ENCODE peak calls at places on chromosomes 6 and 20, in six cellular contexts. D is tibial nerve, Z is right cardiac atrium, X is RWPE1, U is breast epithelium, E is H9. S is an unnamed sample.

GRCh38 chr6:168737481-168737880 is 296.5 kb downstream of the SMOC2 start:
- DNase-seq in D (no peak), Z (no peak), X (peak), U (no peak), E (no peak), S (no peak)

GRCh38 chr6:133918208-133918930 is 29.5 kb downstream of the TCF21 start:
- DNase-seq in D (no peak), Z (no peak), X (no peak), U (no peak), E (no peak), S (no peak)

GRCh38 chr20:62339647-62340062 is 27.5 kb downstream of the LAMA5 start:
- DNase-seq in D (no peak), Z (no peak), X (no peak), U (no peak), E (no peak), S (no peak)

GRCh38 chr6:163300838-163301237 is 113.7 kb upstream of the QKI start:
- DNase-seq in D (no peak), Z (no peak), X (no peak), U (no peak), E (no peak), S (no peak)

GRCh38 chr6:159979136-159979874 is 10.4 kb downstream of the IGF2R start:
- DNase-seq in D (no peak), Z (no peak), X (peak), U (no peak), E (no peak), S (no peak)

GRCh38 chr6:1170793-1171192 is 141.1 kb upstream of the FOXQ1 start:
- DNase-seq in D (no peak), Z (no peak), X (no peak), U (no peak), E (no peak), S (no peak)

GRCh38 chr6:120354452-120355098 is 979.7 kb downstream of the TBC1D32 start:
- DNase-seq in D (no peak), Z (no peak), X (no peak), U (no peak), E (no peak), S (no peak)

GRCh38 chr20:37318046-37318445 is 27.9 kb upstream of the SRC start:
- DNase-seq in D (no peak), Z (no peak), X (no peak), U (no peak), E (no peak), S (no peak)

GRCh38 chr6:154478021-154478651 is 32.3 kb downstream of the CNKSR3 start:
- DNase-seq in D (no peak), Z (no peak), X (no peak), U (no peak), E (no peak), S (no peak)

GRCh38 chr6:96923871-96924493 is 546 bp upstream of the KLHL32 start:
- DNase-seq in D (no peak), Z (no peak), X (peak), U (no peak), E (no peak), S (no peak)

GRCh38 chr6:104959453-104959858 is 2.5 kb downstream of the LIN28B start:
- DNase-seq in D (no peak), Z (no peak), X (no peak), U (no peak), E (no peak), S (no peak)

GRCh38 chr6:84645563-84646266 is 118.7 kb downstream of the TBX18 start:
- DNase-seq in D (no peak), Z (no peak), X (peak), U (no peak), E (no peak), S (no peak)

GRCh38 chr6:108556864-108557493 is 3.7 kb upstream of the FOXO3 start:
- DNase-seq in D (no peak), Z (no peak), X (no peak), U (peak), E (no peak), S (no peak)

GRCh38 chr6:99362644-99363268 is 13.3 kb upstream of the FAXC start:
- DNase-seq in D (no peak), Z (no peak), X (no peak), U (no peak), E (no peak), S (no peak)

GRCh38 chr6:31620586-31621319 is at the start of gene PRRC2A:
- DNase-seq in D (peak), Z (no peak), X (peak), U (peak), E (peak), S (peak)

GRCh38 chr6:28281288-28282064 is at the start of gene PGBD1:
- DNase-seq in D (no peak), Z (peak), X (peak), U (peak), E (peak), S (peak)

GRCh38 chr6:98539669-98540207 is 294.6 kb upstream of the POU3F2 start:
- DNase-seq in D (no peak), Z (no peak), X (no peak), U (no peak), E (no peak), S (no peak)

GRCh38 chr20:6519556-6519955 is 247.9 kb upstream of the BMP2 start:
- DNase-seq in D (no peak), Z (no peak), X (peak), U (no peak), E (no peak), S (no peak)

GRCh38 chr6:152462716-152463115 is 174.4 kb downstream of the SYNE1 start:
- DNase-seq in D (no peak), Z (no peak), X (no peak), U (no peak), E (no peak), S (no peak)

GRCh38 chr6:47865206-47865605 is 83.4 kb downstream of the OPN5 start:
- DNase-seq in D (no peak), Z (no peak), X (no peak), U (no peak), E (no peak), S (no peak)

GRCh38 chr6:17032595-17033591 is 69.0 kb upstream of the STMND1 start:
- DNase-seq in D (peak), Z (peak), X (peak), U (peak), E (no peak), S (peak)

GRCh38 chr20:34337982-34338756 is 24.9 kb upstream of the ITCH start:
- DNase-seq in D (no peak), Z (no peak), X (no peak), U (no peak), E (no peak), S (no peak)

GRCh38 chr6:68967549-68968300 is 332.6 kb downstream of the ADGRB3 start:
- DNase-seq in D (peak), Z (no peak), X (peak), U (peak), E (peak), S (no peak)

GRCh38 chr20:35886537-35886936 is 67.8 kb downstream of the SCAND1 start:
- DNase-seq in D (no peak), Z (peak), X (no peak), U (no peak), E (no peak), S (no peak)

GRCh38 chr6:160041608-160042007 is 72.7 kb downstream of the IGF2R start:
- DNase-seq in D (peak), Z (peak), X (peak), U (peak), E (no peak), S (no peak)

GRCh38 chr6:124772733-124773319 is 189.4 kb upstream of the RNF217 start:
- DNase-seq in D (no peak), Z (no peak), X (no peak), U (no peak), E (no peak), S (no peak)

GRCh38 chr20:35462351-35462750 is 7.0 kb downstream of the CEP250 start:
- DNase-seq in D (no peak), Z (no peak), X (no peak), U (no peak), E (no peak), S (no peak)

GRCh38 chr20:2872304-2873009 is 824 bp upstream of the PTPRA start:
- DNase-seq in D (peak), Z (peak), X (peak), U (peak), E (peak), S (peak)

GRCh38 chr6:108263371-108263770 is 2.5 kb upstream of the SNX3 start:
- DNase-seq in D (no peak), Z (no peak), X (no peak), U (no peak), E (no peak), S (no peak)

GRCh38 chr20:12276011-12276673 is 358.4 kb downstream of the BTBD3 start:
- DNase-seq in D (no peak), Z (no peak), X (no peak), U (no peak), E (no peak), S (no peak)

GRCh38 chr6:13261464-13261994 is 66.8 kb downstream of the TBC1D7 start:
- DNase-seq in D (no peak), Z (no peak), X (no peak), U (no peak), E (no peak), S (no peak)

GRCh38 chr6:43990275-43990626 is 137.0 kb downstream of the MRPL14 start:
- DNase-seq in D (no peak), Z (peak), X (no peak), U (peak), E (no peak), S (peak)
- H3K27ac ChIP-seq in D (peak), Z (peak), X (peak), U (peak), E (no peak), S (no peak)

DNA sequence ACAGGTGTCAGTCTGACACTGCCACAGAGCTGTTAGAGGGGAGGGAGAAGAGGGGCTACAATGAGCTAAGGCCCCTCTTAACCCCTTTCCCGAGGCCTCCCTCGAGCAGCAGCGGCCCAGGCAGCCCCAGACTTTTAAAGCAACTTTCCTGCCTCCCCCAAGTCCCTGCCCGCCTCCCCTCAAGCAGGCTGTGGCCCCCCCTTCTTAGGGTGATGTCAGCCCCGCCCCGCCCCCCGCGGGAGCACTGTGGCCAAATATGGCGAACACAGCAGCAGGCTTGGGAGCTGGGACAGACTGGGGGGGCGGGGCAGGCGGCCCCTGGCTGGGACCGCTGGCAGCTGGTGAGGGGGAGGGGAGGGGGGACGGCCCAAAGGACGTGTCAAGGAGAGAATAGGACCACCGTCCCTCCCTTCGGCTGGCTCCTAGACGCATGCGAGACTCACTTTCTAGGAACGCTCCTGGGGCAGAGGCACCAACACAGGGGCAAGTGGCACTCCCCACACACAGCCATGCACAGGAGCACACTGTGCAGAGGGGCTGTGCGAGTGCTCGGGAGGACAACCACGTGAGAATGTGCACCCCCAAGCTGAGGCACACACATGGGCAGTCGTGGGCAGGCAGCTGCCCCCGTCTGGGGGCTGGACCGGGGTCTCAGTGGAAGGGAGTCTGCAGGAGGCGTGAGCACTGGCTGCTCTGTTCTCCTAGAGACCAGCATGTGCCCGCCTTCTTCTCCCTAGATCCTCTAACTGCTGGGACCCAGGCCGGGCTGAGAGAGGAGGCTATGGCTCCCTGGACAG is 6.7 kb downstream of the TEAD3 start:
- DNase-seq in D (peak), Z (peak), X (no peak), U (peak), E (peak), S (no peak)
- H3K27ac ChIP-seq in D (peak), Z (peak), X (peak), U (peak), E (no peak), S (no peak)

GRCh38 chr20:51447765-51448148 is 94.8 kb downstream of the NFATC2 start:
- DNase-seq in D (no peak), Z (no peak), X (no peak), U (no peak), E (no peak), S (no peak)

GRCh38 chr20:51446230-51446629 is 96.3 kb downstream of the NFATC2 start:
- DNase-seq in D (no peak), Z (no peak), X (no peak), U (no peak), E (no peak), S (no peak)

GRCh38 chr20:51445591-51445990 is 96.9 kb downstream of the NFATC2 start:
- DNase-seq in D (no peak), Z (no peak), X (no peak), U (no peak), E (no peak), S (no peak)

GRCh38 chr20:51446656-51447055 is 95.9 kb downstream of the NFATC2 start:
- DNase-seq in D (no peak), Z (no peak), X (peak), U (no peak), E (no peak), S (no peak)

GRCh38 chr20:51447097-51447764 is 95.3 kb downstream of the NFATC2 start:
- DNase-seq in D (peak), Z (peak), X (peak), U (peak), E (no peak), S (no peak)
- H3K27ac ChIP-seq in D (peak), Z (no peak), X (peak), U (peak), E (no peak), S (no peak)

DNA sequence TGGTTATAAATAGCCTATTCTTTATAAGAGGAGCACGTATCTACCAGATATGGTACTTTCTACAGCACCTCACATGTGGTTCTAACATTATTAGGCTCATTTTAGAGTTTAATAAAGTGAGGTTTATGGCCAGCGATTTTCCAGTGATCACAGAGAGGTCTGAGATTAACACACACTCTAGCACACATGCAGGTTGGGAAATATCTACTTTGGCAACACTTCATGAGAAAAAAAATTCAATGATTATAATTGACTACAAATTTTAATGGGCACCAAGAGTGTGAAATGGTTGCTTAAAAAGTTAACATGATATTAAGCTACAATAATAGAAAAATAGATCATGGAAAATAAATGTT is 693 bp upstream of the KLHL31 start:
- DNase-seq in D (no peak), Z (no peak), X (no peak), U (no peak), E (no peak), S (no peak)
- H3K27ac ChIP-seq in D (no peak), Z (no peak), X (no peak), U (no peak), E (no peak), S (no peak)

DNA sequence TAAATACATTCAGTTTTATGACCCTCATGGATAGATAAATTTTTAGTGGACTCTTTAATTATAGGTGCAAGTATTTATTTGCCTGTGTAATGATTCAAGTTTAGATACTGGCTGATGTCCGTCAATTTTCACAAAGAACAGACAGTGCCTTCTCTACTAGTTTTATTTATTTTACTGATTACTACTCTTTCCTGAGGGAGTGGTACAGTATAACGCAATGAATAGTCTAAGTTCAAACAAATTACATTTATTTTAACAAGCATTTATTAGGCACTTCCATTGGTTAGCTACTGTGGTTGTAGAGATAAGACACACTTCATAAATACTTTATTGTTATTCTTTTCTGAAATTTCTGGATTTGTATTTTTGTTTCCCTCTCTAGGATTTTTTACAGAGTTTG is 74.3 kb downstream of the ADGRG6 start:
- DNase-seq in D (no peak), Z (no peak), X (no peak), U (no peak), E (no peak), S (no peak)
- H3K27ac ChIP-seq in D (peak), Z (no peak), X (no peak), U (no peak), E (no peak), S (no peak)

GRCh38 chr6:167470836-167471547 is 146.1 kb downstream of the TTLL2 start:
- DNase-seq in D (no peak), Z (no peak), X (no peak), U (no peak), E (no peak), S (no peak)

GRCh38 chr6:167469655-167470054 is 144.8 kb downstream of the TTLL2 start:
- DNase-seq in D (no peak), Z (peak), X (no peak), U (no peak), E (no peak), S (no peak)

GRCh38 chr6:167470101-167470835 is 145.4 kb downstream of the TTLL2 start:
- DNase-seq in D (no peak), Z (no peak), X (no peak), U (no peak), E (no peak), S (no peak)

GRCh38 chr6:167472876-167473275 is 148.0 kb downstream of the TTLL2 start:
- DNase-seq in D (no peak), Z (no peak), X (no peak), U (no peak), E (no peak), S (no peak)

GRCh38 chr6:167471548-167471930 is 146.7 kb downstream of the TTLL2 start:
- DNase-seq in D (no peak), Z (no peak), X (no peak), U (no peak), E (no peak), S (no peak)
- H3K27ac ChIP-seq in D (no peak), Z (no peak), X (no peak), U (no peak), E (no peak), S (no peak)

GRCh38 chr6:142954844-142955243 is 9.9 kb upstream of the HIVEP2 start:
- DNase-seq in D (no peak), Z (peak), X (no peak), U (no peak), E (no peak), S (no peak)

GRCh38 chr6:142956726-142957125 is 11.8 kb upstream of the HIVEP2 start:
- DNase-seq in D (no peak), Z (no peak), X (no peak), U (no peak), E (no peak), S (no peak)

GRCh38 chr6:142950291-142950690 is 5.3 kb upstream of the HIVEP2 start:
- DNase-seq in D (no peak), Z (no peak), X (no peak), U (no peak), E (no peak), S (no peak)

GRCh38 chr6:142952614-142953013 is 7.6 kb upstream of the HIVEP2 start:
- DNase-seq in D (no peak), Z (peak), X (no peak), U (no peak), E (no peak), S (no peak)

GRCh38 chr6:142953373-142954273 is 8.6 kb upstream of the HIVEP2 start:
- DNase-seq in D (no peak), Z (no peak), X (no peak), U (no peak), E (no peak), S (no peak)
- H3K27ac ChIP-seq in D (no peak), Z (no peak), X (no peak), U (no peak), E (no peak), S (no peak)

GRCh38 chr20:48739395-48740268 is 88.2 kb downstream of the PREX1 start:
- DNase-seq in D (no peak), Z (no peak), X (no peak), U (no peak), E (no peak), S (no peak)
- H3K27ac ChIP-seq in D (no peak), Z (no peak), X (no peak), U (no peak), E (no peak), S (peak)